ENCODE peak calls at places on chromosomes 3 and 15, in nine cellular contexts. Z, S, B, V, E, J, Q, T and H are unnamed samples.

GRCh38 chr3:52249683-52250082 is 4.1 kb downstream of the PPM1M start:
- DNase-seq in Z (no peak), S (no peak), J (no peak), E (no peak), T (no peak), Q (no peak), V (no peak), B (no peak), H (no peak)

GRCh38 chr3:152314677-152315353 is 46.1 kb downstream of the MBNL1 start:
- DNase-seq in J (no peak), V (no peak), B (no peak), E (no peak), T (no peak), S (no peak), Z (no peak), Q (no peak), H (no peak)

GRCh38 chr3:61378321-61378720 is 127.1 kb upstream of the FHIT start:
- DNase-seq in Z (no peak), V (no peak), T (no peak), E (no peak), S (no peak), B (no peak), Q (no peak), J (no peak), H (no peak)

GRCh38 chr3:115975353-115975752 is 352.0 kb downstream of the GAP43 start:
- DNase-seq in S (peak; percentile 19), E (no peak), B (no peak), T (no peak), Q (peak; percentile 69), J (no peak), Z (no peak), V (no peak), H (peak; percentile 23)

GRCh38 chr3:100941046-100941445 is 52.2 kb downstream of the ABI3BP start:
- DNase-seq in T (no peak), S (no peak), Z (no peak), J (no peak), E (no peak), B (no peak), V (no peak), Q (no peak), H (no peak)

GRCh38 chr3:56942523-56942922 is 117.9 kb upstream of the SPATA12 start:
- DNase-seq in B (no peak), Z (no peak), V (no peak), S (no peak), T (no peak), Q (no peak), J (no peak), E (no peak), H (no peak)

GRCh38 chr15:70493787-70494514 is 269.4 kb downstream of the UACA start:
- DNase-seq in Z (no peak), T (no peak), V (no peak), J (no peak), B (no peak), S (peak; percentile 81), E (no peak), Q (no peak), H (peak; percentile 39)

GRCh38 chr3:15708882-15709677 is 88.7 kb downstream of the ANKRD28 start:
- DNase-seq in B (no peak), S (no peak), J (no peak), Q (no peak), Z (no peak), T (no peak), V (no peak), E (no peak), H (peak; percentile 82)

GRCh38 chr3:8756671-8757070 is 12.7 kb downstream of the OXTR start:
- DNase-seq in Q (no peak), B (no peak), J (no peak), T (no peak), S (no peak), Z (no peak), E (no peak), V (no peak), H (peak; percentile 68)

GRCh38 chr3:135100349-135100741 is 305.3 kb downstream of the EPHB1 start:
- DNase-seq in T (no peak), J (no peak), B (no peak), Z (no peak), V (no peak), Q (no peak), S (no peak), E (no peak), H (no peak)

GRCh38 chr15:73583568-73583967 is 49.6 kb downstream of the NPTN start:
- DNase-seq in T (no peak), Q (no peak), E (no peak), J (no peak), Z (no peak), B (no peak), V (no peak), S (no peak), H (no peak)

GRCh38 chr15:90407871-90408317 is 19.9 kb downstream of the IQGAP1 start:
- DNase-seq in Z (no peak), B (no peak), Q (no peak), J (no peak), T (no peak), E (no peak), V (no peak), S (peak; percentile 12), H (peak; percentile 57)

GRCh38 chr3:124584245-124584551 is 146.1 kb upstream of the UMPS start:
- DNase-seq in J (no peak), T (no peak), S (no peak), B (no peak), V (no peak), Z (no peak), E (no peak), Q (no peak), H (no peak)

GRCh38 chr3:188067932-188068331 is 86.0 kb upstream of the LPP start:
- DNase-seq in S (peak; percentile 29), T (no peak), Z (no peak), B (no peak), J (no peak), Q (peak; percentile 64), E (no peak), V (no peak), H (peak; percentile 79)

GRCh38 chr3:124557433-124558232 is 172.6 kb upstream of the UMPS start:
- DNase-seq in E (no peak), J (no peak), T (peak; percentile 27), B (no peak), Z (no peak), Q (peak; percentile 59), S (no peak), V (no peak), H (peak; percentile 65)

GRCh38 chr15:75171408-75171807 is 30.3 kb upstream of the C15orf39 start:
- DNase-seq in T (no peak), Z (no peak), E (no peak), B (no peak), J (no peak), S (no peak), V (no peak), Q (peak; percentile 93), H (peak; percentile 85)
- TF ChIP-seq EZH2phosphoT487 in T (no peak), Z (no peak), E (no peak), B (no peak), J (no peak), S (no peak), V (no peak), Q (no peak), H (no peak)

GRCh38 chr3:186534113-186534669 is 10.0 kb downstream of the CRYGS start:
- DNase-seq in V (no peak), B (no peak), S (no peak), E (no peak), J (peak; percentile 81), Z (no peak), Q (no peak), T (no peak), H (no peak)

GRCh38 chr3:186530415-186530814 is 13.8 kb downstream of the CRYGS start:
- DNase-seq in Q (no peak), E (no peak), T (no peak), Z (no peak), B (no peak), J (peak; percentile 28), V (no peak), S (no peak), H (no peak)

GRCh38 chr3:186536883-186537553 is 7.2 kb downstream of the CRYGS start:
- DNase-seq in S (no peak), T (no peak), E (no peak), Z (no peak), Q (peak; percentile 6), B (no peak), V (no peak), J (no peak), H (peak; percentile 59)

GRCh38 chr3:186529204-186529999 is 14.8 kb downstream of the CRYGS start:
- DNase-seq in B (no peak), E (peak; percentile 42), S (no peak), T (no peak), Q (peak; percentile 14), J (peak; percentile 39), Z (no peak), V (peak; percentile 19), H (no peak)

DNA sequence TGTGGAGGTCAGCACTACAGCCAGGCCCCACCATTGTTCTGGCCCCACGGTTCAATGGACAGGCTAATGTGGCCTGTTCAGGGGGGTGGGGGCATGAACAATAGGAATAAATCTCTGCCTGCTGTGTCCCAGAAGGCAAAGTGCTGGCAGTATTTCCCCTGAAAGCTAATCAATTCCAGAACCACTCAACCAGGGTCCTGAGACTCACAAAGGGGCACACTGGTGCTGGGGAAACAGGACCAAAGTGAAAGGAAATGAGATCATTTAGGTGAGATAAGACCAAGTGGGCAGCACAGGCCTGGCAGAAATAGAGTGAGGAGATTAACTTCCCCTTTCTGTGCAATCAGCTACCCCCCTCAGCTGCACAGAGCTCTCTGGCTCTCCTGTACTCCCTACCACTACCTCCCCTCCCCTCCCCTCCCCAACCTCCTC is 11.5 kb downstream of the CRYGS start:
- DNase-seq in S (no peak), B (no peak), Q (no peak), E (peak; percentile 93), J (peak; percentile 87), Z (no peak), T (peak; percentile 68), V (no peak), H (no peak)
- TF ChIP-seq EZH2phosphoT487 in S (no peak), B (no peak), Q (no peak), E (no peak), J (no peak), Z (no peak), T (no peak), V (no peak), H (no peak)

GRCh38 chr3:6321999-6322398 is 538.9 kb upstream of the GRM7 start:
- DNase-seq in E (no peak), J (no peak), S (no peak), V (no peak), B (no peak), Z (peak; percentile 1), T (no peak), Q (no peak), H (no peak)

GRCh38 chr3:6326760-6327159 is 534.2 kb upstream of the GRM7 start:
- DNase-seq in T (no peak), Q (no peak), V (no peak), E (no peak), S (no peak), J (no peak), B (no peak), Z (no peak), H (no peak)
- TF ChIP-seq EZH2phosphoT487 in T (no peak), Q (no peak), V (no peak), E (no peak), S (no peak), J (no peak), B (no peak), Z (no peak), H (no peak)

DNA sequence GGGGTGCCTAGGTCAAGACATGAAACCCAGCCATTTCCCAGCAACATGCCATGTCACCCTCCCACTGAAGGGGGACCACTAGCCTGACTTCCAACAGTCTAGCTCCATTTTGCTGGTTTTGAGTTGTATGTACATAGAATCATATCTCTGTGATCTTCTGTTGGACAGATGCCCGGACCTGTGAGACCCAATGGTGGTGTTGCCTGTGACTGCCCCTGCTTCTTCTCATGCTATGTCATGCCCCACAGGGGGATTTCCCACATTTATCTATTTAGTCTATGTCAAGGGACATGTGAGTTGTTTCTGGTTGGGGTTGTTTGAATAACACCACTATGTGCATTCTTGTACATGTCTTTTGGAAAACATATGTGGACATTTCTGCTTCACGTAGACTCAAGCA is 114.6 kb downstream of the TPRA1 start:
- DNase-seq in J (no peak), T (peak; percentile 70), Z (no peak), S (no peak), E (no peak), V (no peak), B (no peak), Q (no peak), H (no peak)
- TF ChIP-seq EZH2phosphoT487 in J (no peak), T (no peak), Z (no peak), S (no peak), E (no peak), V (no peak), B (no peak), Q (no peak), H (no peak)